ENCODE peak calls at places on chromosome 12, in nine cellular contexts. V is body of pancreas; B is hepatocyte; J is NT2/D1; L is lower lobe of right lung; E is esophagus squamous epithelium; X is Caco-2; T is CD8-positive, alpha-beta T cell; M is left ventricle myocardium inferior. P is an unnamed sample. For H3K4me1, the result is how much of the 10 kb centered on the place peaks cover.

GRCh38 chr12:54215990-54216579 is 27.3 kb upstream of the SMUG1 start:
- DNase-seq in B (peak), M (peak), V (no peak), E (no peak), L (peak), T (no peak), X (no peak), J (no peak), P (no peak)

GRCh38 chr12:3658327-3659163 is 94.4 kb downstream of the CRACR2A start:
- DNase-seq in B (peak), E (no peak), L (no peak), T (peak), X (no peak), M (no peak), V (peak), J (no peak), P (peak)

GRCh38 chr12:109731806-109732205 is 18.2 kb downstream of the FAM222A start:
- DNase-seq in J (no peak), B (no peak), L (peak), E (no peak), V (peak), T (no peak), M (peak), X (peak), P (no peak)

GRCh38 chr12:57087689-57088441 is 1.0 kb upstream of the NAB2 start:
- DNase-seq in X (peak), V (peak), M (peak), B (peak), T (peak), L (peak), J (no peak), E (peak), P (peak)

GRCh38 chr12:122651520-122652224 is 51.5 kb downstream of the HCAR2 start:
- DNase-seq in B (no peak), E (no peak), J (no peak), X (no peak), T (no peak), M (no peak), L (no peak), V (no peak), P (no peak)

GRCh38 chr12:91331371-91331770 is 148.8 kb upstream of the DCN start:
- DNase-seq in J (no peak), L (no peak), X (no peak), E (no peak), V (no peak), T (no peak), B (no peak), M (no peak), P (no peak)

GRCh38 chr12:575948-576612 is 87.2 kb downstream of the NINJ2 start:
- DNase-seq in E (no peak), J (peak), X (peak), V (peak), T (peak), B (peak), L (peak), M (peak), P (peak)

GRCh38 chr12:94561943-94562411 is 88.4 kb downstream of the TMCC3 start:
- DNase-seq in T (no peak), M (peak), J (no peak), X (no peak), V (peak), E (no peak), L (no peak), B (no peak), P (no peak)

GRCh38 chr12:93825501-93825888 is 148.3 kb downstream of the CRADD start:
- DNase-seq in X (no peak), E (no peak), B (no peak), T (no peak), M (no peak), V (no peak), L (no peak), J (no peak), P (no peak)

GRCh38 chr12:54526800-54527630 is 22.4 kb upstream of the PDE1B start:
- DNase-seq in T (no peak), E (no peak), X (no peak), L (no peak), M (peak), J (peak), V (peak), B (peak), P (peak)

GRCh38 chr12:109466821-109467220 is 10.3 kb downstream of the KCTD10 start:
- DNase-seq in T (no peak), E (no peak), X (no peak), J (no peak), L (no peak), M (no peak), B (no peak), V (no peak), P (no peak)

GRCh38 chr12:19010087-19010486 is 119.4 kb upstream of the PLEKHA5 start:
- DNase-seq in L (no peak), M (no peak), B (peak), X (peak), J (no peak), E (no peak), V (no peak), T (no peak), P (no peak)

GRCh38 chr12:54680374-54680773 is 32.2 kb upstream of the DCD start:
- DNase-seq in M (no peak), B (no peak), E (no peak), X (peak), J (peak), V (peak), L (no peak), T (no peak), P (peak)

GRCh38 chr12:127169321-127170270 is 1097.4 kb upstream of the TMEM132C start:
- DNase-seq in E (no peak), M (no peak), B (no peak), T (no peak), L (no peak), J (no peak), X (no peak), V (no peak), P (no peak)

GRCh38 chr12:89665556-89665955 is 43.1 kb downstream of the ATP2B1 start:
- DNase-seq in M (no peak), E (no peak), V (no peak), J (no peak), X (no peak), T (no peak), L (no peak), B (no peak), P (no peak)

GRCh38 chr12:94731733-94732360 is 81.5 kb upstream of the TMCC3 start:
- DNase-seq in B (no peak), T (no peak), J (no peak), V (no peak), L (no peak), M (no peak), E (no peak), X (no peak), P (no peak)

GRCh38 chr12:27343255-27344000 is 10.8 kb downstream of the BMAL2 start:
- DNase-seq in L (no peak), T (no peak), J (no peak), E (no peak), M (no peak), X (no peak), B (peak), V (no peak), P (no peak)

GRCh38 chr12:4809013-4809448 is 88.8 kb downstream of the GALNT8 start:
- DNase-seq in L (no peak), V (no peak), T (no peak), M (no peak), E (no peak), B (peak), X (no peak), J (peak), P (no peak)

GRCh38 chr12:57520008-57520726 is at the start of gene DDIT3:
- DNase-seq in B (peak), T (peak), M (peak), V (peak), J (no peak), X (peak), E (peak), L (peak), P (peak)

GRCh38 chr12:117050060-117050459 is 49.2 kb downstream of the TESC start:
- DNase-seq in M (no peak), B (no peak), E (no peak), L (no peak), X (no peak), T (no peak), J (no peak), V (no peak), P (no peak)

GRCh38 chr12:18432211-18432610 is 170.9 kb downstream of the PIK3C2G start:
- DNase-seq in V (no peak), T (no peak), L (no peak), J (no peak), E (no peak), B (no peak), M (no peak), X (no peak), P (no peak)

GRCh38 chr12:64103821-64104220 is 118.3 kb downstream of the KICS2 start:
- DNase-seq in B (no peak), X (no peak), T (no peak), E (no peak), L (no peak), J (no peak), V (no peak), M (no peak), P (no peak)

GRCh38 chr12:64104376-64104775 is 117.7 kb downstream of the KICS2 start:
- DNase-seq in E (no peak), X (no peak), M (no peak), V (no peak), L (no peak), B (peak), T (no peak), J (no peak), P (no peak)

GRCh38 chr12:64105026-64105425 is 117.1 kb downstream of the KICS2 start:
- DNase-seq in T (no peak), J (no peak), V (no peak), M (no peak), L (no peak), B (no peak), E (no peak), X (no peak), P (no peak)

GRCh38 chr12:64099430-64099829 is 122.7 kb downstream of the KICS2 start:
- DNase-seq in V (no peak), J (no peak), M (peak), L (no peak), E (no peak), B (no peak), T (no peak), X (no peak), P (no peak)

GRCh38 chr12:64102339-64102738 is 119.8 kb downstream of the KICS2 start:
- DNase-seq in J (no peak), M (no peak), T (no peak), L (no peak), V (no peak), E (no peak), X (no peak), B (no peak), P (no peak)
- H3K4me1 ChIP-seq in J (under half), M (under half), T (under half), L (under half), V (under half), E (under half), X (under half), B (under half), P (under half)

GRCh38 chr12:8894378-8894777 is 19.9 kb upstream of the PHC1 start:
- DNase-seq in X (no peak), B (no peak), E (no peak), V (no peak), M (no peak), L (no peak), J (no peak), T (no peak), P (no peak)
- H3K4me3 ChIP-seq in X (no peak), B (no peak), E (no peak), V (no peak), M (no peak), L (no peak), J (no peak), T (no peak), P (no peak)

DNA sequence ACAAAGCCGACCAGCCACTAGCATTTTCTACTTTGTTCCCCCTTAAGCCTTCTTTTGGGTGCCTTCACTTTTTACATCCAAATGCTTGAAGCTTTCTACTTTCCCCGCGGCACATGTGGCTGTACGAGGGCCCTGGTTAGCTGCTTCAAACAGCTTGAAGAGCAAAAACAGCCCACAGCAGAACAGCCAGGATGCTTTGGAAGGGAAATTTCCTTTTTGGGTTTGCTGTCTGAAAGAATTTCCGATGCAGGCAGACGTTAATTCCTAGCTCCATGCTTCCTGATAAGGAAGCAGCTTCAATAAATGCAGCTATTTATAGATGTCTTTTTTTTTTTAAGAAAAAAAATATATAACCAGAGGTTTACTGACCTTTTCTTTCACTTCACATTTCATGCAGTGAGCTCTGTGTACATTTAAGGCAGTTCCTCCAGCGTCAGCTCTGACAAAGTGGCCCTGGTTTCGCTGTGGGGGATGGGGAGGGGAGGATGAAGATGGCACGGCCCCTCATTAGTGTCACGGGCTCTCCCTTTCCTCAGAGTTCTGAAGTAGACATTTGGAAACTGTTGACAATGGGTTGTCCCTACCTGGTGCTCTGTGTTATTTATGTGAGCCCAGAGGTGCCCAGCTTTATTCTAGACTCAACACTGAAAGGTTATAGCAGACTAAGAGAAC is 109.5 kb downstream of the ETV6 start:
- DNase-seq in X (no peak), V (no peak), J (no peak), T (no peak), L (no peak), M (no peak), E (peak), B (no peak), P (no peak)
- H3K4me1 ChIP-seq in X (under half), V (under half), J (under half), T (under half), L (under half), M (half or more), E (under half), B (under half), P (under half)

GRCh38 chr12:92340003-92340402 is 194.4 kb upstream of the BTG1 start:
- DNase-seq in T (no peak), E (no peak), V (no peak), B (no peak), X (no peak), J (no peak), L (no peak), M (no peak), P (no peak)
- H3K4me3 ChIP-seq in T (no peak), E (no peak), V (no peak), B (no peak), X (no peak), J (no peak), L (no peak), M (no peak), P (no peak)